ENCODE peak calls at places on chromosomes 16 and 17, in five cellular contexts. One of them, this sample, is unnamed.

GRCh38 chr17:66829386-66829864 is 5.5 kb upstream of the CACNG5 start:
- DNase-seq in left lung: peak
- DNase-seq in IMR-90: peak
- DNase-seq in A549: peak
- DNase-seq in foreskin keratinocyte: peak
- DNase-seq in this sample: peak

GRCh38 chr17:62809656-62810055 is 1.5 kb upstream of the MARCHF10 start:
- DNase-seq in IMR-90: peak
- DNase-seq in A549: no peak
- DNase-seq in foreskin keratinocyte: no peak
- DNase-seq in left lung: no peak
- DNase-seq in this sample: no peak

GRCh38 chr17:48577330-48577945 is 712 bp downstream of the HOXB4 start:
- DNase-seq in left lung: no peak
- DNase-seq in foreskin keratinocyte: no peak
- DNase-seq in IMR-90: peak
- DNase-seq in A549: no peak
- DNase-seq in this sample: no peak

GRCh38 chr16:67114793-67115192 is 5.1 kb downstream of the PHAF1 start:
- DNase-seq in foreskin keratinocyte: no peak
- DNase-seq in left lung: no peak
- DNase-seq in IMR-90: peak
- DNase-seq in A549: no peak
- DNase-seq in this sample: no peak

GRCh38 chr16:68910051-68910450 is 66.7 kb downstream of the TANGO6 start:
- DNase-seq in A549: no peak
- DNase-seq in foreskin keratinocyte: no peak
- DNase-seq in left lung: no peak
- DNase-seq in IMR-90: no peak
- DNase-seq in this sample: no peak

GRCh38 chr16:81758376-81758775 is 20.7 kb upstream of the PLCG2 start:
- DNase-seq in left lung: no peak
- DNase-seq in IMR-90: peak
- DNase-seq in A549: peak
- DNase-seq in foreskin keratinocyte: peak
- DNase-seq in this sample: peak

GRCh38 chr17:47808830-47809480 is 12.6 kb downstream of the OSBPL7 start:
- DNase-seq in A549: no peak
- DNase-seq in foreskin keratinocyte: no peak
- DNase-seq in left lung: no peak
- DNase-seq in IMR-90: no peak
- DNase-seq in this sample: no peak

GRCh38 chr16:9002042-9002441 is 38.3 kb upstream of the USP7 start:
- DNase-seq in IMR-90: no peak
- DNase-seq in foreskin keratinocyte: no peak
- DNase-seq in A549: no peak
- DNase-seq in left lung: no peak
- DNase-seq in this sample: no peak

GRCh38 chr16:66895999-66896398 is 15.7 kb downstream of the PDP2 start:
- DNase-seq in left lung: no peak
- DNase-seq in IMR-90: no peak
- DNase-seq in A549: no peak
- DNase-seq in foreskin keratinocyte: no peak
- DNase-seq in this sample: no peak

GRCh38 chr17:67575325-67575724 is 142.4 kb upstream of the NOL11 start:
- DNase-seq in A549: no peak
- DNase-seq in IMR-90: no peak
- DNase-seq in foreskin keratinocyte: no peak
- DNase-seq in left lung: no peak
- DNase-seq in this sample: peak

GRCh38 chr17:4903051-4903818 is at the start of gene CHRNE:
- DNase-seq in left lung: peak
- DNase-seq in A549: peak
- DNase-seq in IMR-90: peak
- DNase-seq in foreskin keratinocyte: peak
- DNase-seq in this sample: peak

GRCh38 chr17:81019563-81020442 is 15.1 kb upstream of the BAIAP2 start:
- DNase-seq in left lung: no peak
- DNase-seq in IMR-90: no peak
- DNase-seq in A549: no peak
- DNase-seq in foreskin keratinocyte: no peak
- DNase-seq in this sample: no peak

GRCh38 chr16:75948441-75948840 is 222.2 kb upstream of the CPHXL start:
- DNase-seq in IMR-90: no peak
- DNase-seq in foreskin keratinocyte: no peak
- DNase-seq in left lung: no peak
- DNase-seq in A549: no peak
- DNase-seq in this sample: no peak

GRCh38 chr17:55818451-55819375 is 67.9 kb downstream of the PCTP start:
- DNase-seq in IMR-90: no peak
- DNase-seq in left lung: no peak
- DNase-seq in foreskin keratinocyte: no peak
- DNase-seq in A549: no peak
- DNase-seq in this sample: no peak

GRCh38 chr17:37179893-37180292 is 195.9 kb upstream of the C17orf78 start:
- DNase-seq in left lung: no peak
- DNase-seq in IMR-90: peak
- DNase-seq in foreskin keratinocyte: peak
- DNase-seq in A549: no peak
- DNase-seq in this sample: peak

GRCh38 chr16:52068447-52069074 is 478.4 kb downstream of the TOX3 start:
- DNase-seq in IMR-90: peak
- DNase-seq in foreskin keratinocyte: peak
- DNase-seq in left lung: no peak
- DNase-seq in A549: peak
- DNase-seq in this sample: peak

GRCh38 chr16:53429221-53429943 is 4.9 kb upstream of the RBL2 start:
- DNase-seq in foreskin keratinocyte: no peak
- DNase-seq in left lung: no peak
- DNase-seq in A549: no peak
- DNase-seq in IMR-90: peak
- DNase-seq in this sample: peak

DNA sequence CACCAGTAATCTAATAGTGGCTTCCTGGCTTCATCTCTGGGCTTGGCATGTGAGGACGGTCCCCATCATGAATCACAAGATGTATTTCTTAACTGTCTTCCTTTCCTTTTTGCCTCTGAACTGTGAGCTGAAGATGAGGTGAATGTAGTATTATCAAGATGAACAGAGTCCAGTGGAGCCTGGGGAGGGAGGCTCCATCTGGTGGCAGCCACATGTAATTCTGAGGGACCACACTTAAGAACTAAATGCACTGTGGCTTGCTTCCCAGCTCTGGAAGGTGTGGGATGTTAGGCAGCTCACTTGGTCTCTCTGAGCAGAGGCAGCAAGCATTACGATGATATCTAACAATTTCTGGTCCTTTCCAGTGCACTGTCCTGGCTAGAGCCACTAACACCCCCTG is 354.9 kb upstream of the ASIC2 start:
- DNase-seq in IMR-90: peak
- DNase-seq in A549: peak
- DNase-seq in foreskin keratinocyte: no peak
- DNase-seq in left lung: no peak
- DNase-seq in this sample: peak
- TF ChIP-seq CTCF in IMR-90: peak
- TF ChIP-seq CTCF in A549: peak
- TF ChIP-seq CTCF in foreskin keratinocyte: peak
- TF ChIP-seq CTCF in left lung: no peak
- TF ChIP-seq CTCF in this sample: peak

DNA sequence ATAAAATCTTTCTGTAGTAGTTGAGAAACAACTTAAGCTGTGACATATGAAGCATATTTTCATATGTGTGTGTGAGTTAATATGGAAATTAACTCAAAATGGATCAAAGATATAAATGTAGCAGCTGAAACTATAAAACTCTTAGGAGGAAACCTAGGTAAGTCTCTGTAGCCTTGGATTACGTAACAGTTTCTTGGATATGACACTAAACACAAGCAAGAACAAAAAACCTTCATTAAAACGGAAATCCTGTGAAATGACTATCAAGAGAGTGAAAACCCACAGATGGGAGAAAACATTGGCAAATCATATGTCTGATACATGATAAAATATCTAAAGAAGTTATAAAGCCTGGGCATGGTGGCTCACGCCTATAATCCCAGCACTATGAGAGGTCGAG is 104.4 kb downstream of the VPS53 start:
- DNase-seq in left lung: no peak
- DNase-seq in foreskin keratinocyte: no peak
- DNase-seq in A549: no peak
- DNase-seq in IMR-90: no peak
- DNase-seq in this sample: no peak
- TF ChIP-seq CTCF in left lung: no peak
- TF ChIP-seq CTCF in foreskin keratinocyte: no peak
- TF ChIP-seq CTCF in A549: no peak
- TF ChIP-seq CTCF in IMR-90: no peak
- TF ChIP-seq CTCF in this sample: no peak

DNA sequence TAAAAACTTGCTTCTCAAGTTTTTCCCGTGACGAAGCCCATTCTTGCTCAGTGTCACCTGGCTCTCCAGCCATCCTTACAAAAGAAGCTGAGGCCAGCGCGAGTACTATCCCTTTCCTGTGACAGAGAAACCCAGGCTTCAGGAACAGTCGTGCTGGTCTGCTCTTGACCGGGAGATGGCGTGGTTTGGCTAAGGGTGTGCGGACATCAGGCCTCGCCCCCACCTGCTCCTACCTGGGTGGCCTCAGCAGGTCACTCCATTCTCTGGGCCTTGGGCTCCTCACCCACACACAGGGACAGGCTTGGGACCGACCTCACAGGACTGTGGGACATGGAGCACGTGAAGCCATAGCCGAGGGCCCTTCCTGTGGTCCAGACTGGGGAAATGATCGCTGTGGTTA is 75.2 kb upstream of the CIBAR2 start:
- DNase-seq in left lung: no peak
- DNase-seq in A549: no peak
- DNase-seq in IMR-90: no peak
- DNase-seq in foreskin keratinocyte: no peak
- DNase-seq in this sample: no peak
- TF ChIP-seq CTCF in left lung: no peak
- TF ChIP-seq CTCF in A549: no peak
- TF ChIP-seq CTCF in IMR-90: no peak
- TF ChIP-seq CTCF in foreskin keratinocyte: no peak
- TF ChIP-seq CTCF in this sample: no peak

GRCh38 chr16:84749072-84749471 is 49.3 kb downstream of the USP10 start:
- DNase-seq in foreskin keratinocyte: no peak
- DNase-seq in A549: no peak
- DNase-seq in left lung: no peak
- DNase-seq in IMR-90: no peak
- DNase-seq in this sample: no peak
- TF ChIP-seq CTCF in foreskin keratinocyte: peak
- TF ChIP-seq CTCF in A549: no peak
- TF ChIP-seq CTCF in left lung: no peak
- TF ChIP-seq CTCF in IMR-90: no peak
- TF ChIP-seq CTCF in this sample: no peak

GRCh38 chr17:75241502-75241901 is 19.9 kb downstream of the GGA3 start:
- DNase-seq in IMR-90: no peak
- DNase-seq in foreskin keratinocyte: no peak
- DNase-seq in A549: no peak
- DNase-seq in left lung: no peak
- DNase-seq in this sample: no peak

GRCh38 chr17:75241143-75241430 is 20.3 kb downstream of the GGA3 start:
- DNase-seq in IMR-90: no peak
- DNase-seq in left lung: no peak
- DNase-seq in A549: no peak
- DNase-seq in foreskin keratinocyte: no peak
- DNase-seq in this sample: no peak

GRCh38 chr17:75244133-75244866 is 17.1 kb downstream of the GGA3 start:
- DNase-seq in A549: no peak
- DNase-seq in IMR-90: no peak
- DNase-seq in left lung: no peak
- DNase-seq in foreskin keratinocyte: no peak
- DNase-seq in this sample: no peak

GRCh38 chr17:75241996-75242460 is 19.4 kb downstream of the GGA3 start:
- DNase-seq in A549: no peak
- DNase-seq in foreskin keratinocyte: no peak
- DNase-seq in IMR-90: peak
- DNase-seq in left lung: no peak
- DNase-seq in this sample: no peak

DNA sequence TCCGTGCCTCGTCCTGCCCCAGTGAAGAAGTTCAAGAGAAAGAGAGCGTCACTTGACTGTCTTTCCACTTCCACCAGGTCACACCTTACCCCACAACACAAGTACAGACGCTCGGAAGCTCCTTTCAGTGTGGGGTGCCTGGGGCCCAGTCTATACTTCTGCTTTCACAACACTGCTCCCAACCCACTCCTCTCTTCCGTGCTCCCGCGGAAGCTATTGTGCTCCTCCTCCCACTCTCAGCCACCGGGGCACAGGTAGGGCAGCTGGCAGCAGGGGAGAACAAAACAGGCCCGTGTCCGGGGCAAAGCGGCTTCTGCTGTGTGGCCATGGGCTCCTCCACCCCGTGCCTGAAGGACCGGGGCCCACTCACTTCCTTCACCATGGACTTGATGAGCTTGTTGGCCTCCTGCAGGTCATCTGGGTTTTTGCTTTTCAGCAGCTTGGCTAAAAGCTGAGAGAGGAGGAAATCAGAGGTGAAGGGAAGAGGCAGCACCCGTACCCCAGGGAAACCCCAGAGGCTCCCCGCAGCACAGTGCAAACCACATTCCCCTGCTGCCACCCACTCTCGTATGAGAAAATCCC is 18.9 kb downstream of the GGA3 start:
- DNase-seq in IMR-90: no peak
- DNase-seq in foreskin keratinocyte: no peak
- DNase-seq in left lung: no peak
- DNase-seq in A549: no peak
- DNase-seq in this sample: no peak
- TF ChIP-seq CTCF in IMR-90: no peak
- TF ChIP-seq CTCF in foreskin keratinocyte: no peak
- TF ChIP-seq CTCF in left lung: no peak
- TF ChIP-seq CTCF in A549: no peak
- TF ChIP-seq CTCF in this sample: no peak